ENCODE peak calls at places on chromosomes 5 and 9, in seven cellular contexts. B is Peyer's patch, Y is epithelial cell of proximal tubule, Z is GM23338, I is dorsolateral prefrontal cortex, W is heart right ventricle, K is astrocyte of the spinal cord. V is an unnamed sample.
A peak's percentile ranks its signal among the peaks of the same experiment; 100 is the strongest.

GRCh38 chr5:65854931-65855330 is 71.4 kb upstream of the ERBIN start:
- DNase-seq in B (no peak), Y (no peak), Z (no peak), I (no peak), W (no peak), K (no peak), V (no peak)

GRCh38 chr5:61332891-61333350 is 863 bp downstream of the ZSWIM6 start:
- DNase-seq in B (peak; percentile 64), Y (no peak), Z (peak; percentile 30), I (no peak), W (no peak), K (peak; percentile 72), V (peak; percentile 74)

GRCh38 chr5:166505546-166505945 is 1785.9 kb upstream of the WWC1 start:
- DNase-seq in B (no peak), Y (no peak), Z (peak; percentile 11), I (no peak), W (no peak), K (peak; percentile 12), V (no peak)

GRCh38 chr5:84274585-84275468 is 109.9 kb downstream of the EDIL3 start:
- DNase-seq in B (no peak), Y (no peak), Z (peak; percentile 79), I (peak; percentile 49), W (peak; percentile 12), K (peak; percentile 47), V (no peak)

GRCh38 chr9:97934321-97935115 is 3.5 kb downstream of the HEMGN start:
- DNase-seq in B (no peak), Y (no peak), Z (peak; percentile 43), I (no peak), W (no peak), K (no peak), V (no peak)

GRCh38 chr9:34046784-34047379 is 1.8 kb downstream of the UBAP2 start:
- DNase-seq in B (peak; percentile 37), Y (no peak), Z (peak; percentile 11), I (no peak), W (no peak), K (no peak), V (no peak)

GRCh38 chr9:114027901-114028465 is 50.1 kb downstream of the AMBP start:
- DNase-seq in B (no peak), Y (no peak), Z (no peak), I (no peak), W (no peak), K (no peak), V (no peak)

GRCh38 chr9:88013607-88014006 is 39.3 kb upstream of the CDK20 start:
- DNase-seq in B (no peak), Y (no peak), Z (no peak), I (no peak), W (no peak), K (no peak), V (no peak)

GRCh38 chr5:69450116-69450515 is 35.2 kb downstream of the MARVELD2 start:
- DNase-seq in B (no peak), Y (peak; percentile 63), Z (no peak), I (no peak), W (no peak), K (peak; percentile 88), V (no peak)

GRCh38 chr5:167582263-167582662 is 709.2 kb upstream of the WWC1 start:
- DNase-seq in B (no peak), Y (no peak), Z (no peak), I (no peak), W (no peak), K (peak; percentile 38), V (no peak)

GRCh38 chr5:14777932-14778788 is 93.4 kb downstream of the ANKH start:
- DNase-seq in B (no peak), Y (no peak), Z (no peak), I (no peak), W (no peak), K (no peak), V (no peak)

GRCh38 chr9:115285806-115286205 is 167.8 kb upstream of the TNC start:
- DNase-seq in B (no peak), Y (no peak), Z (no peak), I (no peak), W (no peak), K (no peak), V (no peak)

GRCh38 chr5:168346417-168346816 is 55.0 kb downstream of the WWC1 start:
- DNase-seq in B (no peak), Y (peak; percentile 94), Z (peak; percentile 90), I (no peak), W (no peak), K (no peak), V (no peak)

GRCh38 chr9:6551126-6551525 is 94.4 kb downstream of the GLDC start:
- DNase-seq in B (no peak), Y (no peak), Z (no peak), I (no peak), W (no peak), K (no peak), V (no peak)

GRCh38 chr5:82107277-82107676 is 135.5 kb downstream of the ATG10 start:
- DNase-seq in B (no peak), Y (no peak), Z (peak; percentile 23), I (no peak), W (no peak), K (peak; percentile 13), V (no peak)

GRCh38 chr5:7494446-7495132 is 98.7 kb downstream of the ADCY2 start:
- DNase-seq in B (no peak), Y (no peak), Z (no peak), I (peak; percentile 35), W (no peak), K (no peak), V (no peak)

GRCh38 chr5:132103380-132103951 is 29.9 kb downstream of the CSF2 start:
- DNase-seq in B (peak; percentile 77), Y (peak; percentile 86), Z (no peak), I (no peak), W (peak; percentile 76), K (peak; percentile 94), V (peak; percentile 89)

GRCh38 chr9:114083693-114084092 is 5.6 kb upstream of the AMBP start:
- DNase-seq in B (no peak), Y (no peak), Z (no peak), I (no peak), W (no peak), K (no peak), V (no peak)

GRCh38 chr5:150989695-150990094 is 30.7 kb upstream of the GPX3 start:
- DNase-seq in B (no peak), Y (no peak), Z (peak; percentile 86), I (no peak), W (no peak), K (no peak), V (no peak)

GRCh38 chr5:43115968-43116367 is 4.7 kb upstream of the ZNF131 start:
- DNase-seq in B (no peak), Y (no peak), Z (no peak), I (no peak), W (no peak), K (no peak), V (no peak)

GRCh38 chr5:169914766-169915165 is 65.5 kb downstream of the INSYN2B start:
- DNase-seq in B (no peak), Y (no peak), Z (peak; percentile 32), I (peak; percentile 56), W (peak; percentile 28), K (peak; percentile 74), V (no peak)

GRCh38 chr9:135009051-135009560 is 78.4 kb upstream of the OLFM1 start:
- DNase-seq in B (no peak), Y (no peak), Z (no peak), I (no peak), W (no peak), K (no peak), V (no peak)

GRCh38 chr9:27518006-27518405 is 6.1 kb upstream of the IFNK start:
- DNase-seq in B (no peak), Y (no peak), Z (no peak), I (no peak), W (no peak), K (no peak), V (no peak)
- TF ChIP-seq CTCF in B (no peak), Y (no peak), Z (no peak), I (no peak), W (no peak), K (no peak), V (no peak)

GRCh38 chr9:79706512-79706911 is 134.7 kb downstream of the TLE4 start:
- DNase-seq in B (no peak), Y (no peak), Z (no peak), I (no peak), W (no peak), K (no peak), V (no peak)
- TF ChIP-seq CTCF in B (no peak), Y (no peak), Z (no peak), I (no peak), W (no peak), K (no peak), V (no peak)

DNA sequence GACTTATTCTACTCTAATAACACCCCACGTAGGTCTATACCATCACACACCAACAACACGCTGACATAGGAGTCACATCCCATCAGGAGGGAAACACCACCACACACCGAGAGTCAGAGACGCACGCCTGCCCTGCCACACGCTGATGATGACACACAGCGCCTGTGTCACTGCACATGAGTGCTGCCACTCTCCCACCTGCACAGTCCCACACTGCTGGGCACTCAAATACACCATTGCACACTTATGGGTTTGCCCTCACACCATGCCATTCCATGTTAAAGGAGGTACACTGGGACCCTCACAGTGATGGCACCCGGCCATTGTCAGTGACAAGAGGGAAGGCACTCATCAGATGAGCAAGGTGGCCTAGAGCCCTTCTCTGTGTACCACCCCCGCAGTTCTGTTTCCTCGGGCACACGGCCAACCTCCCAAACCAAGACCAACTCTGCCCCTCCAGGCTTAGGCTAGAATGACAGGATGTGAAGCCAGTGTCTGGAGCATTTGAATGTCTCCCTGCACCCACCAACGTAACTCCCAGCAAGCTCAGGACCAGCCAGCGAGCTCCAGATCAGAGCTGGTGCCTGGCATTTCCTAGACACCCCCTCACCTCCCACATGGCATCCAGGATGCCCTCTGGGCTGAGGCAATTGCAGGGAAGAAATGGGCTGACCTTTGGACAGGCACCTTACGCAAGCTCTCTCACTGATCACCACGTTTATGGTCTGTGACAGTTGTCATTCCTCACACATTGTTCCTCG is 3.6 kb upstream of the CPLX2 start:
- DNase-seq in B (peak; percentile 79), Y (no peak), Z (peak; percentile 86), I (peak; percentile 52), W (no peak), K (no peak), V (no peak)
- TF ChIP-seq CTCF in B (no peak), Y (peak; percentile 31), Z (peak; percentile 44), I (no peak), W (no peak), K (no peak), V (peak; percentile 20)

DNA sequence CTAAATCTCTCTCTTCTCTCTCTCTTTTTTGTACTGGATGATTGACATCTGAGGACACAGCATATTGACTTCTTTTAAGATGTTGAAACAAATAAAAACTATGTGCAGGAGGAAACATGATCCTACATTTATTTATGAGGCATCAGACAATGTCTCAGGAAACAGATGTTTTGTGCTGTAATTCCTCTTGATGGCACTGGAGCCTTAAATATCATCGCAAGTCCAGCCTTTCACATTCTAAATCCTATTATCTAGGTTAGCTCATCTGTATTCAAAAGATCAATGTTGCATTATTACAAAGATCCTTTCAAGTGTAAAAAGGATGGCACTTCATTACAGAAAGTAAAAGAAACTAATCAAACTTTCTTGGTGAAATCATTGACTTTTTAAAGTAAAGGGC is 63.9 kb downstream of the MAT2B start:
- DNase-seq in B (no peak), Y (no peak), Z (no peak), I (no peak), W (no peak), K (peak; percentile 27), V (no peak)
- TF ChIP-seq CTCF in B (peak; percentile 54), Y (peak; percentile 42), Z (peak; percentile 58), I (peak; percentile 31), W (no peak), K (peak; percentile 27), V (no peak)

DNA sequence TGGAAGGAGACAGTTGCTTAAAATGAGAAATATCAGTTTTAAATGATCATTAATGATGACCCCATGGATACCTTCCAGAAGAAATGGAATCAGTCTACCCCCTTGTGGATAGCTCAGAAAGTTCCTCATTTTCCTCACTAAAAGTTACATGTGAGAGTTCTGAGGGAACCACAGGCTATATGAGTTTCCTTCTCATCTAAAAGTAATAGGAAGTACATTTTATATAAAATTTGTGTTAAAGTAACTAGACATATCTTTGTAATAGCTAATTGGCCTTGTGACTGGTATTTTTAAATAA is 104.9 kb upstream of the SLC25A48 start:
- DNase-seq in B (no peak), Y (no peak), Z (peak; percentile 57), I (no peak), W (no peak), K (no peak), V (no peak)
- TF ChIP-seq CTCF in B (no peak), Y (peak; percentile 66), Z (peak; percentile 63), I (peak; percentile 24), W (no peak), K (peak; percentile 10), V (no peak)